ENCODE peak calls at places on chromosomes 16 and 17, in five cellular contexts. N is endothelial cell of umbilical vein, F is RWPE1, H is H9, M is cardiac fibroblast. G is an unnamed sample.

GRCh38 chr17:77924757-77925336 is 33.7 kb upstream of the TNRC6C start:
- DNase-seq in N (no peak), F (no peak), H (peak), M (peak), G (no peak)

GRCh38 chr17:64459284-64459747 is 10.4 kb downstream of the MILR1 start:
- DNase-seq in N (peak), F (peak), H (no peak), M (peak), G (no peak)

GRCh38 chr17:80424261-80424660 is 9.3 kb downstream of the ENDOV start:
- DNase-seq in N (no peak), F (no peak), H (no peak), M (no peak), G (no peak)

GRCh38 chr17:73467651-73468050 is 155.8 kb upstream of the CDC42EP4 start:
- DNase-seq in N (no peak), F (no peak), H (no peak), M (no peak), G (no peak)

GRCh38 chr16:20192801-20193200 is 119.1 kb upstream of the GPR139 start:
- DNase-seq in N (no peak), F (no peak), H (no peak), M (no peak), G (no peak)

GRCh38 chr16:76816475-76816874 is 374.5 kb upstream of the MON1B start:
- DNase-seq in N (no peak), F (no peak), H (no peak), M (no peak), G (no peak)

GRCh38 chr17:82065638-82066303 is at the start of gene DUS1L:
- DNase-seq in N (peak), F (peak), H (no peak), M (peak), G (peak)

GRCh38 chr17:63019138-63019873 is 53.3 kb downstream of the TANC2 start:
- DNase-seq in N (no peak), F (no peak), H (no peak), M (no peak), G (no peak)

GRCh38 chr17:59853168-59853918 is 39.4 kb downstream of the TUBD1 start:
- DNase-seq in N (peak), F (peak), H (peak), M (peak), G (peak)

GRCh38 chr16:3578121-3578520 is 918 bp upstream of the NLRC3 start:
- DNase-seq in N (no peak), F (no peak), H (no peak), M (no peak), G (no peak)

GRCh38 chr17:50986989-50987660 is 121.0 kb upstream of the TOB1 start:
- DNase-seq in N (no peak), F (no peak), H (no peak), M (peak), G (no peak)

GRCh38 chr16:89314858-89315257 is 97.4 kb downstream of the ZNF778 start:
- DNase-seq in N (no peak), F (no peak), H (no peak), M (no peak), G (no peak)

GRCh38 chr17:19672009-19672837 is 23.7 kb downstream of the ALDH3A2 start:
- DNase-seq in N (peak), F (no peak), H (no peak), M (peak), G (no peak)
- TF ChIP-seq CTCF in N (no peak), F (no peak), H (no peak), M (peak), G (peak)

GRCh38 chr17:27180322-27180721 is 113.6 kb upstream of the WSB1 start:
- DNase-seq in N (no peak), F (no peak), H (no peak), M (no peak), G (no peak)

DNA sequence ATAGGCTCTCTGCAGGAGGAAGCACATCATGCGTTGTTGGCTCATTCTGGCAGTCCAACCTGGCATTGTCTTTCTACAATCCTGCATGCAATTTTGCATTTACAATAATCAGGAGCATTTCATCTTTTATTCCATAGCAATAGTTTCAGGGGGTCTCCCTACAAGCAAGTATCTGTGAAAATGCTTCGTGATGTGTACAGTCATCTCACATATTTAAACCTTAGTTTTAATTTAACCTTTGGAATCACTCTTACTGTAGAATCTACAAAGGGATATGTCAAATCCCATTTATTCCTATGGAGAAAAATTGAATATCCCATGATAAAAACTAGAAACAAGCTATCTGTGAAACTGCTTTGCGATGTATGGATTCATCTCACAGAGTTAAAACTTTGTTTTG is 112.0 kb upstream of the WSB1 start:
- DNase-seq in N (no peak), F (no peak), H (no peak), M (no peak), G (no peak)
- TF ChIP-seq CTCF in N (no peak), F (no peak), H (no peak), M (no peak), G (no peak)

GRCh38 chr16:27046958-27047357 is 19.8 kb upstream of the C16orf82 start:
- DNase-seq in N (no peak), F (no peak), H (no peak), M (no peak), G (no peak)

GRCh38 chr16:27049117-27049516 is 17.6 kb upstream of the C16orf82 start:
- DNase-seq in N (no peak), F (no peak), H (no peak), M (no peak), G (no peak)

GRCh38 chr16:27053996-27054395 is 12.7 kb upstream of the C16orf82 start:
- DNase-seq in N (no peak), F (no peak), H (no peak), M (no peak), G (no peak)

DNA sequence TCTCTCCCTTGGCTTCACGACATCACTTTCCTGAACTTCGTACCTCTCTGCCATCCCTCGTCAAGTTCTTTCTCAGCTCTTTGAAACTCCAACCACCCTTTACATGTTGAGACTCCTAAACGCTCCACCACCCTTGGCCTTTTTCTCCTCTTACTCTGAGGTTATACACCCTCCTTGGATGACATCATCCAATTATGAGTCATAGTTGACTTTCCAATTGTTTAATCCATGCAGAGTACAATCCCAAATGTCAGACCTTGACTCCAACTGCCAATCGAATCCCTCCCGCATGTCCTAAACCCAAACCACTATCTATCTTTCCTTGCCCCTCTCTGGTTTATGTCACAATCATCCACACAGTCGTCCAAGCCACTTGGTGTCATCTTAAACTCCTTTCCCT is 18.4 kb upstream of the C16orf82 start:
- DNase-seq in N (no peak), F (peak), H (no peak), M (no peak), G (no peak)
- TF ChIP-seq CTCF in N (no peak), F (no peak), H (no peak), M (no peak), G (no peak)

DNA sequence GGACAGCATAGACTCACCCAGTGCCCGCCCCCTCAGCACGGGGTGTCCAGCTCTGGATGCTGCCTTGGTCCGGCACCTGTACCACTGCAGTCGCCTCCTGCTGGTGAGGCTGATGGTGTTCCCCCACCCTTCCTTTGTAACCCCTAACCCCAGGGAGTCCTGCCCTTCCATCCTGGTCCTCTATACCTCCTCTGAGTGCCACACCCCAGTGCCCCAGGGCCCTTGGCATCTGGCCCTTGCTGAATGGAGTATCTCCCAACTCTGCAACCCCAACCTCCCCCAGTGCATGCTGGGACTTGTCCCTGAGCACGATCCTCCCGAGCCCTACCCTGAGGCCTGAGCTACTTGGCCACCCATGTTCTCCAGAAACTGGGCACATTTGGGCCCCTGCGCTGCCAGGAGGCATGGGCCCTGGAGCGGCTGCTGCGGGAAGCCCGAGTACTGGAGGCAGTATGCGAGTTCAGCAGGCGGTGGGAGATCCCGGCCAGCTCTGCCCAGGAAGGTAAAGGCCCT is 15.8 kb downstream of the RIPOR1 start:
- DNase-seq in N (no peak), F (no peak), H (peak), M (no peak), G (no peak)
- TF ChIP-seq CTCF in N (peak), F (no peak), H (peak), M (peak), G (peak)

DNA sequence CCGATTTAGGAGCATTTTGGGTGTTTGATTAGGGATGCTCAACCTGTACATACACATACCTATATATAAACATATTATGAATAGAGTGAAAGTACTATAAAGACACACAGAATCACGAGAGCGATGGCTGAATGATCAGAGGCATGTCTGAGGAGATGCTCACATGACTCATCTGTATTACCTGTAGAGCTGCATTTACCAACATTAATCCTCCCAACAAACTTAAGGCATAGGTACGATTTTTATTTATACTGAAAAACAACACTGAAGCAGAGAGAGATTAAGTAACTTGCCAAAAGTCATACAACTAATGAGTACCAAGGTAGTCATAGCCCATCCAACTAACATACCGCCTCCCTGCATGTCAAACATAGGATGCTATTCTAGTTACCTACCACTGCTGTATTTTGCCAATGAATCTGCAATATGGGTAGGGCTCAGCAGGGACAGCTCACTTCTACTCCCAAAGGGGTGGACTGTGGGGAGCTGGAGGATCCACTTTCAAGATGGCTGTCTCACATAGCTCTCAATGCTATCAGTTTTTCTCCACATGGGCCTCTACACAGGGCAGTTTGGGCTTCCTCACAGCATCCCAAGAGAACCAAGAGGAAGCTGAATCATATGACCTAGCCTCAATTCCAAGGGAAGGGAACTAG is 7.3 kb downstream of the CYB5D1 start:
- DNase-seq in N (no peak), F (no peak), H (no peak), M (no peak), G (no peak)
- TF ChIP-seq CTCF in N (no peak), F (no peak), H (no peak), M (no peak), G (no peak)

DNA sequence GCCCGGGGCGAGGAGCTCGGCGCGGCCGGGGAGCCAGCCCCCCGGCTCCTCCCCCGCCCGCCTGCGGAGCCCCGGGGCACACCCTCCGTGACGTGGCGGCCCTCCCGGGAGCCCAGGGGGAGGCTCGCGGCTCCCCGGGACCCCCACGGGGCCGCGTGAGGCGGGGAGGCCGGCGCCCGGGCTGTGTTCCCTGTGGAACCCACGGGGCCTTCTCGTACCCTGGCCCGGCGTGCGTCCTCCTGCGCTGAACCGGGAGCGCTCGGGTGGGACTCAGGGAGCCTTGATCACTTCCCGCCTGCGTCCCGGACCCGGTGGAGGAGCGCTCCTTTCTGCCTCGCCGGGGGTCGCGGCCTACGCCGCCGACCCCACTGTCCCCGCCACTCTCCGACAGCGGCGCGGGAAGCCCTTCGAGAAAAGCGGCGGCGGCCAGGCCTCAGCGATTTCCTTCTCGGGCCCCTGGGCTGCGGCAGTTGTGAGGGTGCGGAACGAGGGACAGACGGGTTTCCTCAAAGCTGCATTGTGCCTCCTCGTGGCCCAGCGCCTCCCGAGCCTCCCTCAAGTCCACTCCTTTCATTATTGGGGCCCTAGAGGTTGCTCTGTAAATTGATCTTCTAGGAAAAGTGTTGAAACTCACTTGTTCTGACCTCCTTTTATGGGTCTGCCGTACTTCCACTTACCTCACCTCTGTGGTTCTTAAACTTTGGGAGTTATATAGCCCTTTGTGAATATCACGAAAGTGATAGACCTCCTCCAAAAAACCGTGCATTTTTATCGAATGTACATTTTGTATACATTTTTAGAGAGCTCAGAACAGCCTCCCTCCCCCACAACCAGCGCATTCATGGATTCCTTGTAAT is 597 bp downstream of the LIG3 start:
- DNase-seq in N (peak), F (peak), H (peak), M (peak), G (peak)
- TF ChIP-seq CTCF in N (peak), F (peak), H (peak), M (peak), G (peak)

GRCh38 chr17:16438557-16439302 is 23.4 kb downstream of the TRPV2 start:
- DNase-seq in N (peak), F (peak), H (peak), M (peak), G (peak)

GRCh38 chr17:16438173-16438556 is 22.8 kb downstream of the TRPV2 start:
- DNase-seq in N (no peak), F (no peak), H (no peak), M (no peak), G (no peak)

GRCh38 chr17:16435951-16436886 is 20.8 kb downstream of the TRPV2 start:
- DNase-seq in N (no peak), F (no peak), H (peak), M (no peak), G (no peak)

GRCh38 chr17:16439303-16439791 is 24.0 kb downstream of the TRPV2 start:
- DNase-seq in N (no peak), F (no peak), H (no peak), M (no peak), G (no peak)

DNA sequence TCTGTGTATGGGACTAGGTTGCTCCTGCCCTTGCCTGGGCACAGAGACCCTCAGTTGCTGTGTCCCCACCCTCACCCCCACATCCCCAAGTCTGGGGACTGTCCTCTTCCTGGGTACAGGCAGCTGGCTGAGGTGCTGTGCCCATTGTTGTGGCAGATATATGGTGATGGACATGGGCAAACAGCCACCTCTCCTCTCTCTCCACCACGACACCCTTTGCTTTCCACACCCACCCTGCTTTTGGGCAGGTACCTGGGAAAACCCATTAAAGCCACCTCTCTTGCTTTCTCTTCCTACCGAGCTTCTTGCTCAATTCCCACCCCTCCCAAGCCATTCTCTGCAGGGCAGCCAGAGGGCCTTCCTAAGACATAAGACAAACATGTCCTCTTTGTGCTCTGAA is 21.7 kb downstream of the TRPV2 start:
- DNase-seq in N (no peak), F (no peak), H (peak), M (no peak), G (no peak)
- TF ChIP-seq CTCF in N (no peak), F (no peak), H (no peak), M (no peak), G (no peak)

GRCh38 chr17:58631523-58632323 is 60.1 kb downstream of the TEX14 start:
- DNase-seq in N (peak), F (peak), H (peak), M (peak), G (peak)
- TF ChIP-seq CTCF in N (peak), F (peak), H (no peak), M (peak), G (peak)

GRCh38 chr16:72788269-72788809 is 259.6 kb downstream of the ZFHX3 start:
- DNase-seq in N (no peak), F (no peak), H (no peak), M (no peak), G (no peak)
- TF ChIP-seq CTCF in N (no peak), F (no peak), H (no peak), M (no peak), G (no peak)